ENCODE peak calls at places on chromosomes 16 and 17, in four cellular contexts. One of them, this sample, is unnamed.

GRCh38 chr17:77852666-77853207 is 105.8 kb upstream of the TNRC6C start:
- DNase-seq in HepG2: no peak
- DNase-seq in A549: no peak
- DNase-seq in tibial nerve: no peak
- DNase-seq in this sample: no peak

GRCh38 chr17:57481901-57482300 is 225.6 kb downstream of the MSI2 start:
- DNase-seq in tibial nerve: no peak
- DNase-seq in A549: no peak
- DNase-seq in HepG2: no peak
- DNase-seq in this sample: no peak

GRCh38 chr16:48609453-48610023 is 442 bp downstream of the N4BP1 start:
- DNase-seq in tibial nerve: no peak
- DNase-seq in A549: peak
- DNase-seq in HepG2: no peak
- DNase-seq in this sample: peak

GRCh38 chr16:27195941-27196595 is 7.3 kb upstream of the KDM8 start:
- DNase-seq in tibial nerve: no peak
- DNase-seq in A549: no peak
- DNase-seq in HepG2: no peak
- DNase-seq in this sample: no peak

GRCh38 chr17:48555616-48556533 is 11.0 kb upstream of the HOXB2 start:
- DNase-seq in HepG2: no peak
- DNase-seq in tibial nerve: no peak
- DNase-seq in A549: peak
- DNase-seq in this sample: no peak

GRCh38 chr17:65634533-65634932 is 73.1 kb upstream of the AXIN2 start:
- DNase-seq in tibial nerve: no peak
- DNase-seq in HepG2: peak
- DNase-seq in A549: no peak
- DNase-seq in this sample: no peak

GRCh38 chr17:55264640-55265298 is at the start of gene HLF:
- DNase-seq in A549: peak
- DNase-seq in tibial nerve: peak
- DNase-seq in HepG2: peak
- DNase-seq in this sample: peak

GRCh38 chr17:82283208-82283749 is 9.8 kb upstream of the CSNK1D start:
- DNase-seq in A549: peak
- DNase-seq in tibial nerve: no peak
- DNase-seq in HepG2: no peak
- DNase-seq in this sample: no peak

GRCh38 chr17:20156196-20157077 is 147.3 kb downstream of the SPECC1 start:
- DNase-seq in tibial nerve: no peak
- DNase-seq in A549: peak
- DNase-seq in HepG2: peak
- DNase-seq in this sample: peak

GRCh38 chr17:41957058-41957868 is 9.3 kb upstream of the CNP start:
- DNase-seq in HepG2: peak
- DNase-seq in tibial nerve: no peak
- DNase-seq in A549: no peak
- DNase-seq in this sample: no peak

GRCh38 chr17:10125761-10126553 is 72.4 kb downstream of the GAS7 start:
- DNase-seq in tibial nerve: no peak
- DNase-seq in A549: no peak
- DNase-seq in HepG2: no peak
- DNase-seq in this sample: no peak

DNA sequence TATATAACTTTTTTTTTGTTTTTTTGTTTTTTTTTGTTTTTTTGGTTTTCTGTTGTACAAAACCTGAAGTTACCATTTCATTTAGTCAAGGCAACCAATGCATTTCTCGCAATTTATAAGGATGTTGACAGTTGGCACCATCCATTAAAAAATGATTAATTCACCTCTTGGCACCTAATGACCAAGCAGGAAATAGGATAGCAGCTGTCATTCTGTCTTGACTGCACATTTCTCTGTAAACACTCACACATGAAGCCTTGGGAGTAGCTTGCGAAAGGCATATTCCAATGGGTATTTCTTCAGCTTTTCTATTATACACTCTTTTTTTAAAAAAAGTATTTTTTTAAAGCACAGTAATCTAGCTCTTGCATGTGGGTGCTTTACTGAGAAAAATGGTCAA is 77.5 kb downstream of the SYCE1L start:
- DNase-seq in HepG2: no peak
- DNase-seq in A549: no peak
- DNase-seq in tibial nerve: no peak
- DNase-seq in this sample: no peak
- TF ChIP-seq EP300 in HepG2: no peak
- TF ChIP-seq EP300 in A549: no peak
- TF ChIP-seq EP300 in tibial nerve: no peak
- TF ChIP-seq EP300 in this sample: no peak

GRCh38 chr17:31007695-31008373 is 37.0 kb downstream of the RNF135 start:
- DNase-seq in HepG2: no peak
- DNase-seq in tibial nerve: no peak
- DNase-seq in A549: no peak
- DNase-seq in this sample: no peak

GRCh38 chr17:31004160-31004559 is 33.3 kb downstream of the RNF135 start:
- DNase-seq in HepG2: no peak
- DNase-seq in A549: no peak
- DNase-seq in tibial nerve: no peak
- DNase-seq in this sample: no peak

GRCh38 chr17:31013844-31014243 is 43.0 kb downstream of the RNF135 start:
- DNase-seq in HepG2: no peak
- DNase-seq in tibial nerve: no peak
- DNase-seq in A549: no peak
- DNase-seq in this sample: no peak

GRCh38 chr17:31003225-31003866 is 32.5 kb downstream of the RNF135 start:
- DNase-seq in A549: no peak
- DNase-seq in HepG2: no peak
- DNase-seq in tibial nerve: no peak
- DNase-seq in this sample: no peak

GRCh38 chr17:31008374-31009035 is 37.7 kb downstream of the RNF135 start:
- DNase-seq in HepG2: no peak
- DNase-seq in tibial nerve: no peak
- DNase-seq in A549: no peak
- DNase-seq in this sample: peak
- TF ChIP-seq POLR2A in HepG2: no peak
- TF ChIP-seq POLR2A in tibial nerve: no peak
- TF ChIP-seq POLR2A in A549: no peak
- TF ChIP-seq POLR2A in this sample: no peak

DNA sequence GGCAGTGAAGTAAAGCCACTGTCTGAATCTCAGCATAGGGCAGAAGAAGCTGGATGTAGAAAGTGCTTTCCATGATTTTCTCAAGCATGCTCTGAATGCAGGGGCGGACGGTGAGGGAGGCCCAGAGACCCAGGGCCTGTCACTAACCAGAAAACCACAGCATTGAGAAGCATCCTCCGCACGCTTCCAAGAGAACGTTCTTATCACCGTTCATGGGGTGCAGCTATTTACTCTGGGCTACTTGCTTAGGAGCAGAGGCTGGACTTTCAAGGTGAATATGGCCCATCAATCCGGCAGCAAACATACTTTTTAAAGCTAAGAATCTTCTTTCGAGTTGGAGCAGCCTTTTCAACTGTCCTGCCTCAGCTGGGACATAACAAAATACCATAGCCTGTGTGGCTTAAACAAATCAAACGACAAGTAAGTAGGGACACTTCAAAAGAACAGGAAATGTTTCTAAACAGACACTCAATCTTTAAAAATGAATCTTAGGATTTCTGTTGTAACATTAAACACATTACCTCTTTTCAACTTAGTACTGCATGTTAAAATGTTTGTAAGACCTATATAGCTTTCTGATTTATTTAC is 46.5 kb upstream of the CDRT4 start:
- DNase-seq in tibial nerve: no peak
- DNase-seq in A549: no peak
- DNase-seq in HepG2: no peak
- DNase-seq in this sample: no peak
- H3K27ac ChIP-seq in tibial nerve: peak
- H3K27ac ChIP-seq in A549: no peak
- H3K27ac ChIP-seq in HepG2: no peak
- H3K27ac ChIP-seq in this sample: no peak

GRCh38 chr16:56614549-56614991 is 6.2 kb downstream of the MT2A start:
- DNase-seq in HepG2: peak
- DNase-seq in A549: no peak
- DNase-seq in tibial nerve: no peak
- DNase-seq in this sample: no peak

GRCh38 chr16:56617212-56618085 is 8.1 kb upstream of the MT1E start:
- DNase-seq in A549: no peak
- DNase-seq in HepG2: no peak
- DNase-seq in tibial nerve: no peak
- DNase-seq in this sample: peak

GRCh38 chr16:56613706-56614105 is 5.3 kb downstream of the MT2A start:
- DNase-seq in A549: no peak
- DNase-seq in tibial nerve: no peak
- DNase-seq in HepG2: no peak
- DNase-seq in this sample: no peak

GRCh38 chr16:56616608-56617211 is 8.3 kb downstream of the MT2A start:
- DNase-seq in tibial nerve: no peak
- DNase-seq in HepG2: no peak
- DNase-seq in A549: no peak
- DNase-seq in this sample: no peak

GRCh38 chr16:56615353-56615752 is 7.0 kb downstream of the MT2A start:
- DNase-seq in HepG2: no peak
- DNase-seq in A549: no peak
- DNase-seq in tibial nerve: no peak
- DNase-seq in this sample: no peak
- TF ChIP-seq EP300 in HepG2: no peak
- TF ChIP-seq EP300 in A549: no peak
- TF ChIP-seq EP300 in tibial nerve: no peak
- TF ChIP-seq EP300 in this sample: no peak

DNA sequence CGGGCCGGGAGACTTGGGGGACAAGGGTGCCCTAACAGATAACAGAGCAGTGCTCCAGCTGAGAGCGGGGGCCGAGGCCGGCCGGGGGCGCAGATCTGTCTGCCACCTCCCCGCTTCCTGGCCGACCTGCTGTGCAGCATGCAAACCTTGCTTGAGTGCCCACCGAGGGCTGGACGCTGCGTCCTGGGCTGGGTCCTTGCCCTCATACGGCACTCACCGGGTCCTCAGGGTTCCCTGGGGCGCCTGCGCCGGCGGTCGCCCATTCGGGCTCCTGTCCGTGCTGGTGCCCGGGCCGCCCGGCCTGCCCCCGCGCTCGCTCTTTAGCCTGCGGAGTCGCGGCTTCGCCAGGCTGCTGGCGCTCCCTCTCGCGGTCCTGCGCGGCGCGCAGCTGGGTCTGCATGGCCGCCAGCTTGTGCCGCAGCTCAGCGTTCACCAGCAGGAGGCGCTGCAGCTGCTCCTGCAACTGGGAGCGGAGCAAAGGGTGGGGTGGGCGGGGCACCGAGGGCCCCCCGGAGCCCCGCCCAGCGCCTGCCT is 1.0 kb downstream of the RILP start:
- DNase-seq in tibial nerve: peak
- DNase-seq in HepG2: peak
- DNase-seq in A549: peak
- DNase-seq in this sample: peak
- TF ChIP-seq POLR2A in tibial nerve: no peak
- TF ChIP-seq POLR2A in HepG2: no peak
- TF ChIP-seq POLR2A in A549: no peak
- TF ChIP-seq POLR2A in this sample: no peak

GRCh38 chr16:19524356-19524865 is 669 bp downstream of the CCP110 start:
- DNase-seq in HepG2: no peak
- DNase-seq in tibial nerve: no peak
- DNase-seq in A549: peak
- DNase-seq in this sample: no peak

GRCh38 chr16:19523559-19524355 is at the start of gene CCP110:
- DNase-seq in A549: peak
- DNase-seq in HepG2: peak
- DNase-seq in tibial nerve: peak
- DNase-seq in this sample: peak

GRCh38 chr16:19527161-19527560 is 3.4 kb downstream of the CCP110 start:
- DNase-seq in A549: no peak
- DNase-seq in HepG2: no peak
- DNase-seq in tibial nerve: no peak
- DNase-seq in this sample: no peak

GRCh38 chr16:19523184-19523558 is 571 bp upstream of the CCP110 start:
- DNase-seq in tibial nerve: no peak
- DNase-seq in A549: no peak
- DNase-seq in HepG2: peak
- DNase-seq in this sample: peak

GRCh38 chr16:19524866-19525723 is 1.4 kb downstream of the CCP110 start:
- DNase-seq in tibial nerve: no peak
- DNase-seq in HepG2: no peak
- DNase-seq in A549: no peak
- DNase-seq in this sample: no peak
- H3K27ac ChIP-seq in tibial nerve: peak
- H3K27ac ChIP-seq in HepG2: peak
- H3K27ac ChIP-seq in A549: no peak
- H3K27ac ChIP-seq in this sample: peak

GRCh38 chr16:85137323-85138072 is 25.2 kb upstream of the CIBAR2 start:
- DNase-seq in tibial nerve: peak
- DNase-seq in HepG2: peak
- DNase-seq in A549: no peak
- DNase-seq in this sample: peak
- TF ChIP-seq EP300 in tibial nerve: peak
- TF ChIP-seq EP300 in HepG2: no peak
- TF ChIP-seq EP300 in A549: no peak
- TF ChIP-seq EP300 in this sample: peak

GRCh38 chr16:2233872-2234812 is 2.1 kb upstream of the DNASE1L2 start:
- DNase-seq in HepG2: no peak
- DNase-seq in A549: no peak
- DNase-seq in tibial nerve: no peak
- DNase-seq in this sample: no peak
- TF ChIP-seq POLR2A in HepG2: peak
- TF ChIP-seq POLR2A in A549: peak
- TF ChIP-seq POLR2A in tibial nerve: no peak
- TF ChIP-seq POLR2A in this sample: no peak

GRCh38 chr17:61486135-61487120 is 34.2 kb downstream of the TBX4 start:
- DNase-seq in A549: no peak
- DNase-seq in tibial nerve: no peak
- DNase-seq in HepG2: no peak
- DNase-seq in this sample: no peak
- H3K27ac ChIP-seq in A549: no peak
- H3K27ac ChIP-seq in tibial nerve: no peak
- H3K27ac ChIP-seq in HepG2: no peak
- H3K27ac ChIP-seq in this sample: no peak

DNA sequence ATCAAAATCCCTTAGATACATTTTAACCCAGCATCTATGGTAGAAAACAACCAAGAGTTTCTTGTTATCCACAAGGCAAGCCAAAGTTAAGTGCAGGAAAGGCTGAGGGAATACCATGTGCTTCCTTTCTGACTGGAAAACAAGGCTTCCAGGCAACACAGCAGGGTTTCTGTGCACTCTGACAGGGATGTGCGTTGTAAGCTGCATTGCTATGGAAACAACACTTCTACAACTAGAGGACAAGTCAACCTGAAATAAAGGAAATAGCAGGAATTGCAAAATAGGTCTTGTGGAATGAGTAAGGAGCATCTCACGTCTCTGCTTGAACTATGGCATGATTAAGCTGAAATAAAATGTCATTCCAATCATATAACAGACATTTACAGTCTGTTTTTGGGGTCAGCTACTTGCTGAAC is 55.3 kb downstream of the CFDP1 start:
- DNase-seq in HepG2: no peak
- DNase-seq in tibial nerve: no peak
- DNase-seq in A549: peak
- DNase-seq in this sample: no peak
- TF ChIP-seq EP300 in HepG2: no peak
- TF ChIP-seq EP300 in tibial nerve: no peak
- TF ChIP-seq EP300 in A549: no peak
- TF ChIP-seq EP300 in this sample: no peak

This sample was measured in ovary.